ENCODE peak calls at places on chromosomes 11 and 22, in five cellular contexts. Q is kidney, F is NCI-H187 treated with DMSO at 0.1 percent for 48 hours, L is endothelial cell of umbilical vein, N is globus pallidus. K is an unnamed sample.

GRCh38 chr11:12321217-12321937 is 56.0 kb upstream of the PARVA start:
- DNase-seq in Q (no peak), F (no peak), L (no peak), N (no peak), K (no peak)

GRCh38 chr11:119335655-119336543 is 1.6 kb downstream of the RNF26 start:
- DNase-seq in Q (peak; percentile 73), F (no peak), L (no peak), N (peak; percentile 53), K (no peak)

GRCh38 chr22:26168934-26169311 is 339 bp upstream of the SEZ6L start:
- DNase-seq in Q (no peak), F (no peak), L (no peak), N (peak; percentile 40), K (no peak)

GRCh38 chr22:48559647-48560388 is 1267.9 kb downstream of the BRD1 start:
- DNase-seq in Q (no peak), F (no peak), L (no peak), N (no peak), K (no peak)

GRCh38 chr11:111637885-111638284 is 35.6 kb downstream of the SIK2 start:
- DNase-seq in Q (no peak), F (no peak), L (no peak), N (no peak), K (no peak)

GRCh38 chr22:49995413-49996191 is 17.0 kb downstream of the IL17REL start:
- DNase-seq in Q (no peak), F (no peak), L (no peak), N (no peak), K (no peak)

GRCh38 chr22:48936391-48936790 is 891.3 kb downstream of the BRD1 start:
- DNase-seq in Q (no peak), F (no peak), L (no peak), N (no peak), K (no peak)

GRCh38 chr22:47027766-47028165 is 265.3 kb downstream of the TBC1D22A start:
- DNase-seq in Q (no peak), F (no peak), L (no peak), N (no peak), K (no peak)

GRCh38 chr11:115503083-115503885 is 931 bp downstream of the CADM1 start:
- DNase-seq in Q (peak; percentile 90), F (no peak), L (peak; percentile 22), N (peak; percentile 94), K (peak; percentile 88)

GRCh38 chr22:25081409-25081824 is 118.2 kb upstream of the CRYBB3 start:
- DNase-seq in Q (no peak), F (no peak), L (peak; percentile 59), N (no peak), K (peak; percentile 47)

GRCh38 chr22:47202819-47203553 is 440.5 kb downstream of the TBC1D22A start:
- DNase-seq in Q (no peak), F (no peak), L (no peak), N (no peak), K (no peak)

GRCh38 chr22:17903564-17904295 is 120.6 kb downstream of the MICAL3 start:
- DNase-seq in Q (no peak), F (no peak), L (peak; percentile 65), N (peak; percentile 73), K (no peak)

GRCh38 chr11:73194593-73194992 is 23.5 kb upstream of the P2RY2 start:
- DNase-seq in Q (peak; percentile 85), F (no peak), L (no peak), N (no peak), K (no peak)

GRCh38 chr11:117425679-117426296 is 98.1 kb downstream of the CEP164 start:
- DNase-seq in Q (no peak), F (no peak), L (no peak), N (no peak), K (no peak)

GRCh38 chr11:10310301-10310841 is 5.5 kb downstream of the ADM start:
- DNase-seq in Q (no peak), F (no peak), L (peak; percentile 5), N (no peak), K (peak; percentile 89)

GRCh38 chr11:42870480-42870879 is 441.3 kb upstream of the API5 start:
- DNase-seq in Q (no peak), F (no peak), L (no peak), N (no peak), K (no peak)

GRCh38 chr11:67378544-67378943 is 5.1 kb upstream of the CLCF1 start:
- DNase-seq in Q (no peak), F (no peak), L (no peak), N (no peak), K (no peak)

GRCh38 chr22:37370306-37370979 is 56.8 kb downstream of the ELFN2 start:
- DNase-seq in Q (no peak), F (no peak), L (no peak), N (no peak), K (peak; percentile 75)

GRCh38 chr22:49023879-49024774 is 803.5 kb downstream of the BRD1 start:
- DNase-seq in Q (peak; percentile 69), F (no peak), L (no peak), N (no peak), K (no peak)